ENCODE peak calls at places on chromosomes 11 and 22, in eight cellular contexts. U, N, S, Y, D, B, O and J are unnamed samples.

GRCh38 chr11:16184588-16184987 is 171.8 kb downstream of the SOX6 start:
- DNase-seq in B (no peak), N (peak), Y (peak), U (no peak), O (no peak), S (no peak), D (peak), J (peak)

GRCh38 chr11:126925321-126926093 is 75.1 kb downstream of the KIRREL3 start:
- DNase-seq in D (no peak), U (no peak), O (no peak), B (no peak), Y (no peak), N (no peak), S (no peak), J (peak)

GRCh38 chr11:2173150-2173693 is 1.6 kb upstream of the TH start:
- DNase-seq in N (no peak), S (no peak), O (no peak), U (no peak), D (no peak), B (no peak), Y (no peak), J (peak)

GRCh38 chr11:130037058-130037457 is 32.6 kb upstream of the APLP2 start:
- DNase-seq in S (no peak), U (no peak), Y (peak), O (no peak), N (peak), B (no peak), D (no peak), J (peak)

GRCh38 chr11:71572811-71573210 is 7.4 kb downstream of the KRTAP5-10 start:
- DNase-seq in B (no peak), N (no peak), U (no peak), O (no peak), D (no peak), Y (no peak), S (no peak), J (no peak)

GRCh38 chr11:104661481-104661880 is 236.8 kb downstream of the CASP12 start:
- DNase-seq in S (no peak), B (no peak), N (no peak), U (no peak), Y (no peak), O (no peak), D (no peak), J (no peak)

GRCh38 chr22:47337161-47337621 is 574.7 kb downstream of the TBC1D22A start:
- DNase-seq in D (peak), O (no peak), B (no peak), Y (peak), S (peak), U (peak), N (peak), J (peak)

GRCh38 chr11:104609766-104610165 is 288.5 kb downstream of the CASP12 start:
- DNase-seq in B (no peak), S (no peak), D (no peak), O (no peak), Y (no peak), U (no peak), N (no peak), J (no peak)

GRCh38 chr11:119218141-119218878 is 12.2 kb downstream of the CBL start:
- DNase-seq in O (no peak), U (peak), S (no peak), Y (peak), N (no peak), B (no peak), D (peak), J (peak)

GRCh38 chr11:67372232-67372992 is 986 bp downstream of the CLCF1 start:
- DNase-seq in B (no peak), O (no peak), U (no peak), Y (no peak), S (no peak), D (no peak), N (peak), J (no peak)

GRCh38 chr22:50531546-50532352 is 1.9 kb upstream of the TYMP start:
- DNase-seq in S (peak), N (peak), D (no peak), B (peak), O (no peak), Y (peak), U (no peak), J (peak)

GRCh38 chr11:130872961-130873360 is 43.3 kb downstream of the SNX19 start:
- DNase-seq in U (peak), S (no peak), B (no peak), O (no peak), Y (peak), N (no peak), D (peak), J (peak)

GRCh38 chr11:42066113-42066512 is 606.7 kb upstream of the LRRC4C start:
- DNase-seq in Y (no peak), O (no peak), U (no peak), N (no peak), B (no peak), S (no peak), D (no peak), J (no peak)

GRCh38 chr11:74307409-74307808 is 4.0 kb downstream of the P4HA3 start:
- DNase-seq in Y (peak), S (no peak), U (no peak), N (no peak), D (no peak), O (no peak), B (no peak), J (no peak)

GRCh38 chr11:74311352-74311926 is at the start of gene P4HA3:
- DNase-seq in U (no peak), B (peak), D (no peak), O (peak), S (peak), N (peak), Y (peak), J (peak)

GRCh38 chr11:74312321-74312720 is 881 bp upstream of the P4HA3 start:
- DNase-seq in Y (no peak), S (no peak), N (no peak), O (no peak), U (no peak), D (no peak), B (no peak), J (peak)

GRCh38 chr11:74306440-74307175 is 4.8 kb downstream of the P4HA3 start:
- DNase-seq in S (no peak), U (no peak), N (no peak), Y (no peak), O (no peak), D (no peak), B (no peak), J (no peak)

GRCh38 chr11:74310857-74311256 is 583 bp downstream of the P4HA3 start:
- DNase-seq in S (no peak), B (no peak), D (no peak), U (no peak), O (no peak), Y (no peak), N (no peak), J (no peak)
- H3K4me3 ChIP-seq in S (peak), B (peak), D (peak), U (peak), O (peak), Y (peak), N (no peak), J (peak)

GRCh38 chr11:76799061-76799804 is 16.1 kb downstream of the TSKU start:
- DNase-seq in Y (peak), D (no peak), U (no peak), B (peak), O (no peak), N (peak), S (peak), J (peak)
- TF ChIP-seq CTCF in Y (peak), D (peak), U (peak), B (peak), O (peak), N (peak), S (peak), J (peak)

GRCh38 chr22:37566903-37567798 is 6.9 kb downstream of the CDC42EP1 start:
- DNase-seq in N (peak), U (no peak), Y (peak), B (peak), D (no peak), O (no peak), S (peak), J (peak)
- H3K4me3 ChIP-seq in N (no peak), U (no peak), Y (no peak), B (no peak), D (no peak), O (no peak), S (no peak), J (no peak)

GRCh38 chr11:8871283-8871775 is 39.7 kb upstream of the AKIP1 start:
- DNase-seq in Y (peak), D (peak), U (peak), S (peak), O (no peak), N (peak), B (peak), J (peak)

GRCh38 chr11:8867856-8868705 is 42.9 kb upstream of the AKIP1 start:
- DNase-seq in D (no peak), Y (peak), B (no peak), O (no peak), S (no peak), U (no peak), N (no peak), J (peak)

GRCh38 chr11:8872017-8872416 is 39.0 kb upstream of the AKIP1 start:
- DNase-seq in O (no peak), B (no peak), Y (no peak), D (no peak), S (no peak), N (no peak), U (no peak), J (no peak)

GRCh38 chr11:8873966-8874365 is 37.0 kb upstream of the AKIP1 start:
- DNase-seq in Y (no peak), N (no peak), B (no peak), D (no peak), U (no peak), O (no peak), S (no peak), J (no peak)

DNA sequence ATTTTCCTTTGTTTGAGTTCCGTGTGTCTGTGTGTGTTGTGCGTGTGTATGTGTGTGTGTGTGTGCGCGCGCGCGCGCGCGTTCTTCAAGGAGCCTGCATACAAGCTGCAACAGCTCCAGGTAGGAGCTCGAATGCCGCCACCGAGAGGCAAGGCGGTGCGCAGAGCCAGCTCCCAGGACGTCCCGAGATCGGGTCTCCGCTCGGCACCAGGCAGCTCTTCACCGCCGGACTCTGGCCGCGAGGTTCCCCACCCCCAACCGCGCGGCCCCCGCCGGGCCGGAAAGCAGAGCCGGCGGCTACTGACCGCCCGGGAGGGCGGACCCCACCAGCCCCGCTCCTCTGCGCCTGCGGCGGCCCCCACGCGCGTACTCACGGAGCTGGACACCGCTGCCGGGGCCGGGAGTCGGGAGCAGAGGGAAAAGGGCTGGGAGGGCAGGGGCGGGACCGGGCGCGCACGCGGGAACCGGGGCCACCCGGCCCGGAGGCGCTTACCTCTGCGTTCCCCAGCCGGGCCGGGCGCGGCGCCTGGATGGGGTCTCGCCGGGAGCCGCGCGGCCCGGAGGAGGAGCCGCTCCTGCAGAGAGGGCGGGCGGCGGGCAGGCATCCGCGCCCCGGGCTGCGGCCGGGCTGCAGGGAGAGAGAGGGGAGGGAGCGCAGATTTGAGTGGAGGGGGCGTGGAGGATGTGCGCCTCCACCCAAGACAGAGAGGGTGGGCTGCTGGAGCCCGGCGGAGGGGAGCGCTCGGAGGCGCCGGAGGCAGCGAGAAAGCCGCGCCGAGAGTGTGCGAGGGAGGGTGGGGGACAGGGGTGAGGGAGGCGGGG is 40.3 kb upstream of the AKIP1 start:
- DNase-seq in D (peak), O (peak), S (peak), Y (peak), B (peak), U (no peak), N (peak), J (peak)
- TF ChIP-seq CTCF in D (no peak), O (no peak), S (no peak), Y (peak), B (no peak), U (no peak), N (no peak), J (peak)

GRCh38 chr11:86228967-86229330 is 15.6 kb upstream of the EED start:
- DNase-seq in Y (no peak), B (no peak), U (no peak), O (no peak), D (no peak), N (no peak), S (no peak), J (peak)

GRCh38 chr11:86228269-86228966 is 16.1 kb upstream of the EED start:
- DNase-seq in O (no peak), U (no peak), Y (no peak), S (no peak), D (no peak), N (no peak), B (no peak), J (no peak)

GRCh38 chr11:86232556-86232955 is 12.0 kb upstream of the EED start:
- DNase-seq in O (no peak), D (no peak), U (no peak), B (no peak), S (no peak), N (no peak), Y (no peak), J (no peak)

GRCh38 chr11:86230196-86230813 is 14.2 kb upstream of the EED start:
- DNase-seq in O (no peak), Y (no peak), D (no peak), U (no peak), B (no peak), S (no peak), N (no peak), J (peak)

GRCh38 chr11:86230921-86231320 is 13.6 kb upstream of the EED start:
- DNase-seq in Y (no peak), D (no peak), S (no peak), O (no peak), N (no peak), U (no peak), B (no peak), J (peak)
- H3K4me3 ChIP-seq in Y (no peak), D (no peak), S (no peak), O (no peak), N (no peak), U (no peak), B (no peak), J (no peak)